ENCODE peak calls at places on chromosomes 4 and X, in nine cellular contexts. X, N, P, W, V, U, A, T and Y are unnamed samples. For H3K79me2, the result is how much of the 10 kb centered on the place peaks cover.

GRCh38 chr4:107619065-107619464 is 101.0 kb downstream of the PAPSS1 start:
- DNase-seq in X (no peak), N (peak), P (no peak), W (no peak), V (no peak), U (no peak), A (peak), T (peak), Y (no peak)

GRCh38 chr4:187357861-187358260 is 634.2 kb upstream of the FAT1 start:
- DNase-seq in X (no peak), N (no peak), P (no peak), W (no peak), V (no peak), U (no peak), A (no peak), T (no peak), Y (no peak)

GRCh38 chr4:45294464-45294863 is 568.1 kb upstream of the GNPDA2 start:
- DNase-seq in X (no peak), N (no peak), P (no peak), W (no peak), V (no peak), U (no peak), A (no peak), T (peak), Y (no peak)

GRCh38 chr4:68950033-68950432 is 1.6 kb downstream of the UGT2A3 start:
- DNase-seq in X (no peak), N (no peak), P (no peak), W (no peak), V (no peak), U (no peak), A (no peak), T (no peak), Y (no peak)

GRCh38 chr4:25397305-25397704 is 20.2 kb downstream of the ANAPC4 start:
- DNase-seq in X (no peak), N (no peak), P (no peak), W (no peak), V (no peak), U (no peak), A (no peak), T (no peak), Y (no peak)

GRCh38 chr4:121484633-121485032 is 103.8 kb upstream of the QRFPR start:
- DNase-seq in X (peak), N (peak), P (peak), W (peak), V (no peak), U (peak), A (peak), T (peak), Y (peak)

GRCh38 chr4:5021546-5021945 is 2.3 kb upstream of the CYTL1 start:
- DNase-seq in X (no peak), N (no peak), P (no peak), W (no peak), V (no peak), U (peak), A (no peak), T (no peak), Y (no peak)

GRCh38 chrX:63561425-63561824 is 210.3 kb upstream of the SPIN4 start:
- DNase-seq in X (no peak), N (no peak), P (no peak), W (no peak), V (no peak), U (no peak), A (peak), T (no peak), Y (no peak)

GRCh38 chrX:49166914-49167739 is 4.6 kb downstream of the MAGIX start:
- DNase-seq in X (no peak), N (peak), P (peak), W (peak), V (peak), U (no peak), A (peak), T (peak), Y (peak)

GRCh38 chr4:627347-627746 is 2.0 kb downstream of the PDE6B start:
- DNase-seq in X (no peak), N (no peak), P (no peak), W (no peak), V (no peak), U (peak), A (no peak), T (no peak), Y (no peak)

GRCh38 chr4:118206627-118207026 is 146.2 kb downstream of the PRSS12 start:
- DNase-seq in X (no peak), N (no peak), P (no peak), W (no peak), V (no peak), U (no peak), A (no peak), T (no peak), Y (no peak)

GRCh38 chrX:71118985-71119535 is 664 bp downstream of the MED12 start:
- DNase-seq in X (no peak), N (no peak), P (no peak), W (no peak), V (no peak), U (no peak), A (peak), T (no peak), Y (no peak)

GRCh38 chr4:68569466-68570121 is 6.5 kb downstream of the UGT2B17 start:
- DNase-seq in X (no peak), N (no peak), P (no peak), W (no peak), V (no peak), U (no peak), A (no peak), T (no peak), Y (no peak)

GRCh38 chrX:150094375-150094774 is 156.1 kb upstream of the EOLA2 start:
- DNase-seq in X (no peak), N (no peak), P (no peak), W (no peak), V (no peak), U (no peak), A (peak), T (no peak), Y (no peak)

GRCh38 chrX:15674514-15674898 is 9.9 kb upstream of the CLTRN start:
- DNase-seq in X (peak), N (peak), P (peak), W (peak), V (peak), U (no peak), A (peak), T (no peak), Y (peak)

GRCh38 chrX:38505583-38505982 is 55.8 kb upstream of the TSPAN7 start:
- DNase-seq in X (no peak), N (no peak), P (no peak), W (no peak), V (no peak), U (no peak), A (no peak), T (no peak), Y (no peak)

GRCh38 chrX:101394372-101394771 is 3.6 kb downstream of the RPL36A start:
- DNase-seq in X (no peak), N (no peak), P (no peak), W (no peak), V (no peak), U (no peak), A (no peak), T (no peak), Y (peak)

GRCh38 chr4:120001850-120002249 is 64.8 kb downstream of the MAD2L1 start:
- DNase-seq in X (no peak), N (no peak), P (no peak), W (no peak), V (no peak), U (no peak), A (no peak), T (no peak), Y (no peak)

GRCh38 chr4:122458625-122459024 is 2.1 kb upstream of the IL2 start:
- DNase-seq in X (no peak), N (peak), P (no peak), W (no peak), V (no peak), U (no peak), A (peak), T (peak), Y (peak)

GRCh38 chr4:188603646-188604045 is 464.4 kb downstream of the TRIML1 start:
- DNase-seq in X (no peak), N (no peak), P (no peak), W (no peak), V (no peak), U (no peak), A (peak), T (no peak), Y (no peak)

GRCh38 chrX:117996918-117997480 is 119.6 kb downstream of the KLHL13 start:
- DNase-seq in X (peak), N (peak), P (no peak), W (no peak), V (no peak), U (no peak), A (no peak), T (peak), Y (peak)

GRCh38 chrX:107571296-107571998 is 56.9 kb upstream of the PRPS1 start:
- DNase-seq in X (peak), N (peak), P (no peak), W (no peak), V (peak), U (no peak), A (peak), T (no peak), Y (no peak)

GRCh38 chrX:80285131-80285773 is 135.0 kb upstream of the TENT5D start:
- DNase-seq in X (peak), N (no peak), P (peak), W (no peak), V (peak), U (peak), A (peak), T (peak), Y (peak)

GRCh38 chr4:149749769-149750168 is 65.9 kb downstream of the IQCM start:
- DNase-seq in X (no peak), N (no peak), P (no peak), W (no peak), V (no peak), U (no peak), A (no peak), T (no peak), Y (no peak)

GRCh38 chr4:17580969-17581368 is 4.0 kb downstream of the LAP3 start:
- DNase-seq in X (no peak), N (peak), P (no peak), W (no peak), V (no peak), U (no peak), A (no peak), T (no peak), Y (no peak)

GRCh38 chr4:94803181-94803580 is 45.4 kb downstream of the BMPR1B start:
- DNase-seq in X (no peak), N (no peak), P (no peak), W (no peak), V (no peak), U (no peak), A (peak), T (no peak), Y (no peak)

GRCh38 chrX:126551725-126552312 is 795 bp downstream of the DCAF12L1 start:
- DNase-seq in X (no peak), N (no peak), P (no peak), W (no peak), V (no peak), U (peak), A (no peak), T (no peak), Y (no peak)

GRCh38 chr4:15649914-15650545 is 5.1 kb downstream of the FBXL5 start:
- DNase-seq in X (peak), N (peak), P (peak), W (peak), V (no peak), U (peak), A (peak), T (peak), Y (peak)

GRCh38 chrX:104854790-104855340 is 288.9 kb downstream of the IL1RAPL2 start:
- DNase-seq in X (no peak), N (no peak), P (no peak), W (no peak), V (no peak), U (no peak), A (no peak), T (no peak), Y (no peak)

GRCh38 chr4:9861561-9861960 is 80.1 kb downstream of the DRD5 start:
- DNase-seq in X (no peak), N (no peak), P (no peak), W (no peak), V (no peak), U (no peak), A (no peak), T (no peak), Y (no peak)

GRCh38 chr4:112147697-112148096 is 2.4 kb downstream of the FAM241A start:
- DNase-seq in X (no peak), N (no peak), P (no peak), W (no peak), V (no peak), U (no peak), A (peak), T (no peak), Y (no peak)

GRCh38 chr4:82367438-82368097 is 6.2 kb downstream of the HNRNPD start:
- DNase-seq in X (no peak), N (no peak), P (no peak), W (no peak), V (no peak), U (no peak), A (no peak), T (no peak), Y (no peak)

GRCh38 chr4:5979981-5980380 is 38.2 kb downstream of the C4orf50 start:
- DNase-seq in X (no peak), N (no peak), P (peak), W (no peak), V (peak), U (peak), A (peak), T (peak), Y (peak)

GRCh38 chr4:167265231-167265630 is 30.9 kb upstream of the SPOCK3 start:
- DNase-seq in X (no peak), N (no peak), P (no peak), W (no peak), V (no peak), U (no peak), A (no peak), T (no peak), Y (no peak)

GRCh38 chrX:74383611-74384010 is 37.7 kb upstream of the SLC16A2 start:
- DNase-seq in X (peak), N (peak), P (peak), W (no peak), V (peak), U (peak), A (peak), T (peak), Y (peak)

GRCh38 chrX:112844250-112844649 is 3.6 kb upstream of the AMOT start:
- DNase-seq in X (no peak), N (no peak), P (peak), W (no peak), V (no peak), U (no peak), A (peak), T (no peak), Y (no peak)

DNA sequence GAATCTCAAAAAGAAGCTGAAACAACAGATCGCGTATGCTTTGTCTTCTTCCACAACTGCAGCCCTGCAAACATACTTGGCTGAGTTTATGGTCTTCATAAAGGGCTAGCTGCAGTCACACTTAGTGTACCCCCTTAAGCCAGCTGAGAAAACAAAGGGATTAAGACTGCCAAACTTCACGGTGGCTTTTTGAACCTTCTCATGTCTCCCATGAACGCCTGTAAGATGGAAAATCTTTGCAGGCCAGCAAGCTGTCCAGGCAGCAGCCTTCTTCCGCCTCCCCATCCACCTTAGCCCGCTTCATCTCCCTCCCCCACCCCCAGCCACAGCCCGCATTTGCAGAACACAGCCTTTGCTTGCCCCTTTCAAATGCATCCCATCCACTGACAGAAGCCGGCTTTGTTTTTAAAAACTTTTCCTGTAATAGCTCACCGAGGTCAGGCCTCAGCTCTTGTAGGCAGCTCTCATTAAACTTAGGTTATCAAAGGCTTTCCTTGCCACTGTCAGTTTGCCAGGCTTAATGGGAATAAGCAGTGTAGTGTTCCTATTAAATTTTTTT is 113.8 kb upstream of the FAM9B start:
- DNase-seq in X (no peak), N (no peak), P (peak), W (no peak), V (no peak), U (peak), A (no peak), T (peak), Y (no peak)
- H3K79me2 ChIP-seq in X (under half), N (under half), P (under half), W (under half), V (under half), U (under half), A (under half), T (under half), Y (under half)

DNA sequence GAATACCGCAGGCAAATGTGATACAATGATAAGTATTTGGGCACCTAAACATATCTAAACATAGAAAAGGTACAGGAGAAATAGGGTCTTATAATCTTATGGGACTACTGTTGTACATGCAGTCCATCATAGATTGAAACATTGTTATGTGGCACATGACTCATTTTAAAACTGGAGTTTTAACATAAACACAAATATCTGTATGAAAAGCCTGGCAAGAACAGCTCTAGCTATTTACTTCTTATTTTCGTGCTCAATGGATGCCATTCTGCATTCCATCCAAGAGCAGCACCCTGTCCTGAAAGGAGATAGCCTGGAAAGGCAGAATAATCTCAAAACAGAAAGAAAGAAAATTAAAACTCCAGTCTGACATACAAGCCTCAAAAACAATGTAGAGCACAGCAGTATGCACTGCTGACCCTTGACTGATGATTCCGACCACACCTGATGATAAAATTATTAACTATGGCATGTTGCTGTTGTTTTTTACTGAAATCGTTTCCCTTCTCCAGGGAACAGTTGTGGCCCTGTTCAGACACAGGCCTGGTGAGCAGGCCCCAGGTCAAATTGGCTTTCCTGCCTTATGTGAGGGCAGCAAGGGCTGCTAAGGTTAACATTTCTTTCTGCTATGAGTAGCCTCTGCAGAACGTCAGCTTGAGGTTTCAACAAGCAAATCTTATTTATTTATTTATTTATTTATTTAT is 152.7 kb downstream of the APBB2 start:
- DNase-seq in X (no peak), N (peak), P (no peak), W (no peak), V (no peak), U (no peak), A (peak), T (no peak), Y (no peak)
- H3K79me2 ChIP-seq in X (under half), N (under half), P (under half), W (under half), V (under half), U (under half), A (under half), T (under half), Y (under half)

DNA sequence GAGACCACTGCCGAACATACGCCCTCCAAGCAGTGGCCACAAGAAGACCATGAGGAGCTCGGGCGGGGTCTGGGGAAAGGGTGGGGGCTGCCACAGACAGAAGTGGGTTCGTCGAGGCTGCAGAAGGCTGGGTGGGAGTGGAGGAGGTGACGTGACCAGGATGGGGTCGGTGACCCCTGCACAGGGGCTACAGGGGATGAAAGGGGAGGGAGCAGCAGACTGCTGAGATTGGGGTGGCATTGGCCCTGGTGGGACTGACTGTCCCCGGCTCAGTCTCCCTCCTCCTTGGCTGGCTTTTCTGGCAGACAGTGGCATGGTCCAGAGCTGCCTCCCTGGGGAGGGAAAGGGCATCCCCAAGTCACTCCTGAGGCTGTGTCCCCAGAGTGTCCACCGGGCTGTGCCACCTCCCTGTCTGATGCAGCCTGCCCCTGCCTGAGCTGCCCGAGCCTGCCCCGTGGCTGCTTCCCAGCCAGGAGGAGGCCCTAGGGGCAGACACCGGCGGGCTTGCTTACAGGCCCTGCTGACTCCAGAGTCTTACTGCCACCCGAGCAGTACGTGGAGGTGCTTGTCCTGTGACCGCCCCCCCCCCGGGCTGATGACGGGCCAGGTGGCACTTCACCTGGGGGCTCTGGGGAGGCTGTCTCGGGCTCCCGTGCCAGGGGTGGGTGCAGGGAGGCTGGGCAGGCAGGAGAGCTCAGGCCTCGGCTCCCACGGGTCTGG is 7.2 kb downstream of the SH3BP2 start:
- DNase-seq in X (no peak), N (no peak), P (no peak), W (no peak), V (peak), U (no peak), A (peak), T (no peak), Y (no peak)
- H3K79me2 ChIP-seq in X (half or more), N (under half), P (under half), W (under half), V (under half), U (under half), A (half or more), T (under half), Y (under half)

GRCh38 chr4:101251261-101251660 is 96.1 kb downstream of the PPP3CA start:
- DNase-seq in X (no peak), N (no peak), P (no peak), W (no peak), V (no peak), U (no peak), A (no peak), T (no peak), Y (no peak)
- H3K79me2 ChIP-seq in X (under half), N (under half), P (under half), W (under half), V (under half), U (under half), A (half or more), T (under half), Y (under half)

GRCh38 chr4:102751964-102752363 is 8.8 kb downstream of the MANBA start:
- DNase-seq in X (no peak), N (no peak), P (no peak), W (no peak), V (no peak), U (no peak), A (no peak), T (no peak), Y (no peak)
- H3K79me2 ChIP-seq in X (under half), N (under half), P (half or more), W (under half), V (under half), U (under half), A (under half), T (under half), Y (half or more)